ENCODE peak calls at places on chromosome 2, in eight cellular contexts. L is effector memory CD8-positive, alpha-beta T cell; P is osteoblast; M is HTR-8/SVneo; Z is iris pigment epithelial cell; O is OCI-LY7; S is activated CD8-positive, alpha-beta memory T cell treated with anti-CD3 and anti-CD28 coated beads, Interleukin-2, amount 50 U/mL, for 48 hours; C is prostate gland. J is an unnamed sample.

GRCh38 chr2:176001281-176001902 is 675 bp downstream of the LNPK start:
- DNase-seq in L (peak), P (peak), M (peak), Z (peak), O (peak), S (peak), C (peak), J (no peak)

GRCh38 chr2:88669371-88670214 is 21.9 kb upstream of the RPIA start:
- DNase-seq in L (peak), P (no peak), M (peak), Z (peak), O (peak), S (no peak), C (peak), J (peak)

GRCh38 chr2:68126561-68126960 is 31.1 kb upstream of the PNO1 start:
- DNase-seq in L (no peak), P (no peak), M (no peak), Z (no peak), O (no peak), S (no peak), C (no peak), J (no peak)

GRCh38 chr2:231541605-231542509 is 11.6 kb upstream of the NMUR1 start:
- DNase-seq in L (no peak), P (peak), M (no peak), Z (no peak), O (peak), S (no peak), C (no peak), J (peak)

GRCh38 chr2:10471046-10471571 is 23.0 kb upstream of the ODC1 start:
- DNase-seq in L (no peak), P (no peak), M (no peak), Z (no peak), O (no peak), S (no peak), C (no peak), J (no peak)

GRCh38 chr2:62939735-62940491 is 110.7 kb upstream of the OTX1 start:
- DNase-seq in L (no peak), P (peak), M (no peak), Z (peak), O (no peak), S (no peak), C (no peak), J (no peak)

GRCh38 chr2:164302786-164303185 is 318.5 kb downstream of the GRB14 start:
- DNase-seq in L (no peak), P (no peak), M (no peak), Z (no peak), O (no peak), S (no peak), C (no peak), J (no peak)

GRCh38 chr2:160376576-160376975 is 117.0 kb downstream of the RBMS1 start:
- DNase-seq in L (no peak), P (no peak), M (no peak), Z (peak), O (no peak), S (no peak), C (no peak), J (no peak)

GRCh38 chr2:20615466-20616241 is 35.2 kb downstream of the HS1BP3 start:
- DNase-seq in L (no peak), P (peak), M (no peak), Z (no peak), O (no peak), S (no peak), C (no peak), J (no peak)

GRCh38 chr2:64604929-64605550 is 48.7 kb downstream of the SERTAD2 start:
- DNase-seq in L (no peak), P (peak), M (no peak), Z (peak), O (no peak), S (no peak), C (peak), J (no peak)

GRCh38 chr2:203623104-203623503 is 83.3 kb upstream of the CD28 start:
- DNase-seq in L (no peak), P (peak), M (peak), Z (peak), O (no peak), S (no peak), C (no peak), J (no peak)

GRCh38 chr2:48016620-48017019 is 110.3 kb upstream of the FBXO11 start:
- DNase-seq in L (no peak), P (no peak), M (no peak), Z (no peak), O (peak), S (no peak), C (no peak), J (no peak)

GRCh38 chr2:174970092-174970491 is 35.1 kb downstream of the CHN1 start:
- DNase-seq in L (no peak), P (no peak), M (no peak), Z (peak), O (no peak), S (no peak), C (no peak), J (no peak)

GRCh38 chr2:188403676-188404075 is 112.0 kb downstream of the GULP1 start:
- DNase-seq in L (no peak), P (peak), M (no peak), Z (peak), O (no peak), S (no peak), C (no peak), J (no peak)

GRCh38 chr2:240982821-240983281 is 15.6 kb upstream of the SNED1 start:
- DNase-seq in L (no peak), P (no peak), M (no peak), Z (no peak), O (no peak), S (no peak), C (no peak), J (no peak)

GRCh38 chr2:82968381-82968780 is 1490.7 kb downstream of the SUCLG1 start:
- DNase-seq in L (no peak), P (no peak), M (no peak), Z (peak), O (no peak), S (no peak), C (no peak), J (no peak)

GRCh38 chr2:188726561-188727247 is 247.5 kb upstream of the COL3A1 start:
- DNase-seq in L (no peak), P (no peak), M (no peak), Z (no peak), O (no peak), S (no peak), C (no peak), J (no peak)

GRCh38 chr2:224434618-224435017 is 32.7 kb upstream of the FAM124B start:
- DNase-seq in L (no peak), P (no peak), M (no peak), Z (no peak), O (no peak), S (no peak), C (no peak), J (no peak)

GRCh38 chr2:64477037-64477436 is 23.1 kb downstream of the LGALSL start:
- DNase-seq in L (no peak), P (no peak), M (no peak), Z (no peak), O (no peak), S (no peak), C (no peak), J (no peak)

GRCh38 chr2:47179325-47179724 is 24.2 kb upstream of the STPG4 start:
- DNase-seq in L (no peak), P (no peak), M (no peak), Z (no peak), O (no peak), S (no peak), C (no peak), J (no peak)

GRCh38 chr2:120028795-120029194 is 15.9 kb downstream of the EPB41L5 start:
- DNase-seq in L (no peak), P (no peak), M (no peak), Z (no peak), O (no peak), S (no peak), C (no peak), J (no peak)

GRCh38 chr2:65430515-65431416 is 1.6 kb downstream of the SPRED2 start:
- DNase-seq in L (peak), P (peak), M (peak), Z (peak), O (peak), S (peak), C (peak), J (peak)